ENCODE peak calls at places on chromosome 18, in eight cellular contexts. T is Daoy; C is mesothelial cell of epicardium; Z is NK-92 treated with Interleukin-12 subunit alpha and Interleukin-12 subunit beta, amount 100 ng/mL, for 24 hours; M is activated CD4-positive, CD25-positive, alpha-beta regulatory T cell; F is AG08396; H is MG63; D is kidney tubule cell. V is an unnamed sample.

GRCh38 chr18:31230495-31230894 is 67.8 kb upstream of the DSC1 start:
- DNase-seq in T (peak; percentile 66), C (no peak), Z (no peak), M (no peak), F (no peak), H (no peak), D (peak; percentile 95), V (no peak)

GRCh38 chr18:57901819-57902600 is 98.9 kb upstream of the ATP8B1 start:
- DNase-seq in T (peak; percentile 25), C (no peak), Z (no peak), M (no peak), F (no peak), H (peak; percentile 42), D (peak; percentile 9), V (no peak)

GRCh38 chr18:77177009-77177408 is 44.4 kb upstream of the MBP start:
- DNase-seq in T (no peak), C (no peak), Z (no peak), M (no peak), F (no peak), H (no peak), D (peak; percentile 68), V (no peak)

GRCh38 chr18:74982946-74983635 is 225.8 kb downstream of the PTGR3 start:
- DNase-seq in T (no peak), C (no peak), Z (no peak), M (no peak), F (no peak), H (no peak), D (no peak), V (no peak)

GRCh38 chr18:47149457-47150028 is 757 bp downstream of the HDHD2 start:
- DNase-seq in T (peak; percentile 7), C (no peak), Z (no peak), M (no peak), F (peak; percentile 14), H (no peak), D (peak; percentile 23), V (no peak)

GRCh38 chr18:49698596-49699025 is 114.7 kb downstream of the ACAA2 start:
- DNase-seq in T (no peak), C (no peak), Z (no peak), M (no peak), F (no peak), H (no peak), D (no peak), V (no peak)

GRCh38 chr18:80034852-80035406 is 695 bp downstream of the RBFA start:
- DNase-seq in T (no peak), C (no peak), Z (no peak), M (no peak), F (no peak), H (no peak), D (no peak), V (no peak)

GRCh38 chr18:78724214-78724834 is 255.3 kb upstream of the SALL3 start:
- DNase-seq in T (no peak), C (no peak), Z (no peak), M (no peak), F (no peak), H (no peak), D (no peak), V (no peak)

GRCh38 chr18:35415511-35416427 is 38.6 kb upstream of the ZNF396 start:
- DNase-seq in T (no peak), C (no peak), Z (no peak), M (no peak), F (no peak), H (no peak), D (no peak), V (no peak)

GRCh38 chr18:34153711-34154110 is 71.0 kb downstream of the NOL4 start:
- DNase-seq in T (peak; percentile 66), C (no peak), Z (no peak), M (no peak), F (no peak), H (no peak), D (peak; percentile 75), V (no peak)